ENCODE peak calls at places on chromosome 13, in six cellular contexts. A is SJSA1, Z is A549, N is EH, O is kidney tubule cell, X is IMR-90. E is an unnamed sample.

GRCh38 chr13:72638059-72638815 is 89.2 kb downstream of the MZT1 start:
- DNase-seq in Z (no peak), X (no peak), A (no peak), N (no peak), O (peak), E (no peak)

GRCh38 chr13:44620057-44620456 is 43.9 kb upstream of the TSC22D1 start:
- DNase-seq in O (peak), X (peak), Z (no peak), N (peak), A (no peak), E (peak)

GRCh38 chr13:19845758-19846157 is 17.7 kb downstream of the ZMYM5 start:
- DNase-seq in N (peak), O (peak), A (peak), X (peak), Z (peak), E (peak)

GRCh38 chr13:46648166-46648607 is 95.2 kb downstream of the LRCH1 start:
- DNase-seq in A (no peak), X (peak), O (peak), Z (no peak), N (peak), E (peak)

GRCh38 chr13:73351730-73352129 is 292.9 kb downstream of the KLF5 start:
- DNase-seq in X (no peak), A (no peak), N (no peak), Z (no peak), O (no peak), E (no peak)

GRCh38 chr13:112972867-112973576 is 4.0 kb downstream of the MCF2L start:
- DNase-seq in X (no peak), Z (no peak), N (no peak), A (no peak), O (no peak), E (no peak)

GRCh38 chr13:106522112-106522511 is 13.3 kb downstream of the EFNB2 start:
- DNase-seq in O (no peak), N (no peak), A (no peak), X (no peak), Z (no peak), E (no peak)

GRCh38 chr13:101452519-101453485 is at the start of gene ITGBL1:
- DNase-seq in Z (no peak), A (peak), N (peak), O (no peak), X (peak), E (peak)

GRCh38 chr13:31172535-31172934 is 10.8 kb upstream of the HSPH1 start:
- DNase-seq in A (peak), X (peak), O (peak), N (peak), Z (peak), E (peak)

GRCh38 chr13:25768726-25769270 is 283.0 kb downstream of the SHISA2 start:
- DNase-seq in N (no peak), X (no peak), O (no peak), A (no peak), Z (no peak), E (no peak)

GRCh38 chr13:39493966-39494365 is 109.0 kb downstream of the LHFPL6 start:
- DNase-seq in Z (no peak), O (no peak), N (no peak), A (no peak), X (no peak), E (no peak)

GRCh38 chr13:39226359-39226758 is 188.1 kb downstream of the NHLRC3 start:
- DNase-seq in X (no peak), Z (no peak), O (no peak), A (no peak), N (no peak), E (no peak)

GRCh38 chr13:80873589-80873988 is 532.7 kb upstream of the SPRY2 start:
- DNase-seq in X (no peak), Z (no peak), N (no peak), O (no peak), A (peak), E (no peak)

GRCh38 chr13:110696776-110697175 is 9.1 kb downstream of the CARS2 start:
- DNase-seq in X (no peak), A (no peak), N (no peak), O (no peak), Z (no peak), E (no peak)

GRCh38 chr13:38538412-38538811 is 148.5 kb upstream of the FREM2 start:
- DNase-seq in Z (no peak), X (no peak), O (no peak), A (no peak), N (no peak), E (no peak)

GRCh38 chr13:112961457-112962369 is 7.3 kb upstream of the MCF2L start:
- DNase-seq in X (no peak), A (no peak), Z (no peak), O (no peak), N (no peak), E (no peak)

GRCh38 chr13:95509521-95510315 is 42.8 kb upstream of the CLDN10 start:
- DNase-seq in X (peak), N (peak), Z (no peak), A (peak), O (peak), E (peak)

E was measured in AG08395.